ENCODE peak calls at places on chromosomes 12 and 14, in nine cellular contexts. X is KBM-7; E is WTC11; B is GM13977; W is activated CD8-positive, alpha-beta memory T cell treated with anti-CD3 and anti-CD28 coated beads for 4 hours; Y is left lung; C is iris pigment epithelial cell; Q is fibroblast of mammary gland; Z is NCI-H1105. R is an unnamed sample.
A peak's percentile ranks its signal among the peaks of the same experiment; 100 is the strongest.

GRCh38 chr12:53389702-53390101 is 9.7 kb downstream of the SP1 start:
- DNase-seq in X (no peak), E (no peak), B (no peak), W (no peak), Y (no peak), C (no peak), Q (no peak), Z (no peak), R (no peak)

GRCh38 chr12:107464644-107465043 is 221.0 kb upstream of the PWP1 start:
- DNase-seq in X (no peak), E (no peak), B (no peak), W (no peak), Y (no peak), C (no peak), Q (no peak), Z (no peak), R (no peak)

GRCh38 chr12:49232940-49233841 is 31.7 kb upstream of the TUBA1C start:
- DNase-seq in X (peak; percentile 38), E (peak; percentile 62), B (no peak), W (no peak), Y (peak; percentile 49), C (peak; percentile 49), Q (peak; percentile 31), Z (peak; percentile 56), R (no peak)

GRCh38 chr14:88245321-88245720 is 77.7 kb downstream of the KCNK10 start:
- DNase-seq in X (no peak), E (no peak), B (no peak), W (no peak), Y (no peak), C (no peak), Q (peak; percentile 31), Z (no peak), R (no peak)

GRCh38 chr14:88242426-88242825 is 80.6 kb downstream of the KCNK10 start:
- DNase-seq in X (no peak), E (no peak), B (no peak), W (no peak), Y (no peak), C (no peak), Q (no peak), Z (no peak), R (no peak)

GRCh38 chr12:19946549-19946948 is 421.8 kb upstream of the PDE3A start:
- DNase-seq in X (no peak), E (no peak), B (no peak), W (no peak), Y (no peak), C (peak; percentile 99), Q (peak; percentile 98), Z (no peak), R (no peak)

GRCh38 chr12:52247622-52248540 is 14.8 kb downstream of the KRT7 start:
- DNase-seq in X (no peak), E (no peak), B (peak; percentile 12), W (no peak), Y (no peak), C (no peak), Q (no peak), Z (no peak), R (no peak)

GRCh38 chr14:101503431-101504095 is 57.7 kb upstream of the DIO3 start:
- DNase-seq in X (no peak), E (peak; percentile 4), B (no peak), W (no peak), Y (peak; percentile 12), C (no peak), Q (no peak), Z (no peak), R (peak; percentile 47)

GRCh38 chr12:1839956-1840550 is 19.7 kb downstream of the LRTM2 start:
- DNase-seq in X (no peak), E (no peak), B (no peak), W (no peak), Y (no peak), C (no peak), Q (no peak), Z (no peak), R (no peak)

GRCh38 chr12:116121453-116121871 is 156.0 kb downstream of the MED13L start:
- DNase-seq in X (no peak), E (no peak), B (no peak), W (no peak), Y (no peak), C (peak; percentile 80), Q (peak; percentile 46), Z (no peak), R (no peak)

GRCh38 chr12:121789233-121789781 is 4.2 kb downstream of the RHOF start:
- DNase-seq in X (peak; percentile 75), E (no peak), B (no peak), W (no peak), Y (no peak), C (no peak), Q (no peak), Z (no peak), R (no peak)

GRCh38 chr14:81927069-81927468 is 393.4 kb upstream of the SEL1L start:
- DNase-seq in X (peak; percentile 5), E (no peak), B (no peak), W (no peak), Y (no peak), C (no peak), Q (no peak), Z (no peak), R (no peak)

GRCh38 chr14:43406936-43407335 is 1100.1 kb downstream of the FSCB start:
- DNase-seq in X (no peak), E (no peak), B (no peak), W (no peak), Y (no peak), C (no peak), Q (no peak), Z (no peak), R (no peak)

GRCh38 chr12:50351120-50352043 is 45.0 kb downstream of the FAM186A start:
- DNase-seq in X (no peak), E (no peak), B (no peak), W (no peak), Y (no peak), C (no peak), Q (peak; percentile 28), Z (no peak), R (no peak)

GRCh38 chr12:124194521-124195225 is 100.2 kb upstream of the RFLNA start:
- DNase-seq in X (no peak), E (no peak), B (no peak), W (no peak), Y (no peak), C (no peak), Q (no peak), Z (no peak), R (no peak)

GRCh38 chr14:74636424-74637183 is 24.6 kb upstream of the LTBP2 start:
- DNase-seq in X (no peak), E (no peak), B (no peak), W (no peak), Y (no peak), C (peak; percentile 56), Q (no peak), Z (no peak), R (no peak)

GRCh38 chr12:78290606-78291345 is 460.1 kb downstream of the NAV3 start:
- DNase-seq in X (no peak), E (no peak), B (no peak), W (no peak), Y (no peak), C (peak; percentile 97), Q (peak; percentile 97), Z (no peak), R (no peak)

GRCh38 chr12:83958997-83959396 is 953.6 kb downstream of the SLC6A15 start:
- DNase-seq in X (no peak), E (no peak), B (peak; percentile 6), W (no peak), Y (no peak), C (peak; percentile 37), Q (no peak), Z (no peak), R (no peak)

GRCh38 chr12:8968761-8969160 is 19.3 kb upstream of the M6PR start:
- DNase-seq in X (no peak), E (no peak), B (no peak), W (no peak), Y (no peak), C (no peak), Q (no peak), Z (no peak), R (no peak)

GRCh38 chr12:77010637-77011548 is 54.5 kb downstream of the E2F7 start:
- DNase-seq in X (peak; percentile 78), E (peak; percentile 83), B (peak; percentile 69), W (peak; percentile 40), Y (peak; percentile 70), C (peak; percentile 79), Q (peak; percentile 75), Z (peak; percentile 71), R (peak; percentile 87)

GRCh38 chr14:95134304-95134933 is 22.9 kb downstream of the DICER1 start:
- DNase-seq in X (no peak), E (no peak), B (no peak), W (no peak), Y (no peak), C (peak; percentile 74), Q (no peak), Z (no peak), R (no peak)

GRCh38 chr12:77932216-77932615 is 101.5 kb downstream of the NAV3 start:
- DNase-seq in X (no peak), E (no peak), B (no peak), W (no peak), Y (no peak), C (no peak), Q (no peak), Z (no peak), R (no peak)

GRCh38 chr14:46290706-46291105 is 360.9 kb downstream of the RPL10L start:
- DNase-seq in X (no peak), E (no peak), B (no peak), W (no peak), Y (no peak), C (no peak), Q (no peak), Z (no peak), R (no peak)

GRCh38 chr12:7433276-7433822 is 10.6 kb downstream of the CD163L1 start:
- DNase-seq in X (no peak), E (no peak), B (no peak), W (no peak), Y (no peak), C (peak; percentile 71), Q (peak; percentile 77), Z (no peak), R (no peak)

GRCh38 chr12:57718641-57719528 is 19.7 kb downstream of the AGAP2 start:
- DNase-seq in X (no peak), E (no peak), B (no peak), W (no peak), Y (no peak), C (no peak), Q (no peak), Z (no peak), R (no peak)

R was measured in suprapubic skin.